ENCODE peak calls at places on chromosome 15, in four cellular contexts. C, D, J and U are unnamed samples.

GRCh38 chr15:59594991-59595390 is 16.6 kb upstream of the GCNT3 start:
- DNase-seq in C (no peak), J (no peak), D (no peak), U (no peak)

GRCh38 chr15:51846463-51847230 is 17.2 kb downstream of the TMOD3 start:
- DNase-seq in D (no peak), J (no peak), C (no peak), U (peak)

GRCh38 chr15:31399544-31400171 is 73.0 kb downstream of the KLF13 start:
- DNase-seq in C (no peak), J (no peak), D (no peak), U (no peak)

GRCh38 chr15:85473455-85473854 is 93.1 kb downstream of the AKAP13 start:
- DNase-seq in J (no peak), C (no peak), D (no peak), U (no peak)

GRCh38 chr15:45521596-45522167 is 873 bp downstream of the SLC30A4 start:
- DNase-seq in C (peak), D (no peak), J (no peak), U (no peak)

GRCh38 chr15:88243895-88244787 is 12.4 kb downstream of the NTRK3 start:
- DNase-seq in J (no peak), C (no peak), D (no peak), U (peak)

GRCh38 chr15:67463488-67463887 is 57.4 kb upstream of the C15orf61 start:
- DNase-seq in D (no peak), C (no peak), J (no peak), U (no peak)

GRCh38 chr15:83697716-83698115 is 43.8 kb downstream of the ADAMTSL3 start:
- DNase-seq in J (no peak), D (no peak), C (no peak), U (no peak)

GRCh38 chr15:35330921-35331320 is 215.0 kb downstream of the DPH6 start:
- DNase-seq in D (no peak), C (no peak), J (no peak), U (no peak)

GRCh38 chr15:35329993-35330695 is 215.8 kb downstream of the DPH6 start:
- DNase-seq in J (no peak), C (no peak), D (no peak), U (peak)

GRCh38 chr15:35325374-35325941 is 220.5 kb downstream of the DPH6 start:
- DNase-seq in J (no peak), C (no peak), D (no peak), U (no peak)

GRCh38 chr15:35327789-35328188 is 218.2 kb downstream of the DPH6 start:
- DNase-seq in C (no peak), D (no peak), J (no peak), U (no peak)

DNA sequence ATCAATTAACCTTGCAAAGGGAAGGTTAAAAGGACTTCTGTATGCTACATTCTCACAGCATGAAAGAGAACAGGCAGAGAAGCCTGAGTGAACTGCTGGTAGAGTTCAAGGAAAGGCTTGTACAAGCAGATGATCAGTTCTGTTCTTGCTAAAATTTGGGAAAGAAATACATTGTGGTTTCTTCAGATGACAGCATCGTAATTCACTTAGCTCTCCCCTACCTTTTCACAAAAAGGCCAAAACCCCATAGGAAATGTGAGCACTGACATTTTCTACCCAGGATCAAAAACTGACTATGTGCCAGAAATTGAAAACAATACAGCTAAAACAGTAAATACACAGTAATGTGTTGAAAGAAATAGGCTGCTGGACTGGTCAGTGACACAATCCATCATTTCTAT is 216.4 kb downstream of the DPH6 start:
- DNase-seq in J (no peak), C (no peak), D (no peak), U (no peak)
- H3K4me3 ChIP-seq in J (no peak), C (no peak), D (no peak), U (no peak)

DNA sequence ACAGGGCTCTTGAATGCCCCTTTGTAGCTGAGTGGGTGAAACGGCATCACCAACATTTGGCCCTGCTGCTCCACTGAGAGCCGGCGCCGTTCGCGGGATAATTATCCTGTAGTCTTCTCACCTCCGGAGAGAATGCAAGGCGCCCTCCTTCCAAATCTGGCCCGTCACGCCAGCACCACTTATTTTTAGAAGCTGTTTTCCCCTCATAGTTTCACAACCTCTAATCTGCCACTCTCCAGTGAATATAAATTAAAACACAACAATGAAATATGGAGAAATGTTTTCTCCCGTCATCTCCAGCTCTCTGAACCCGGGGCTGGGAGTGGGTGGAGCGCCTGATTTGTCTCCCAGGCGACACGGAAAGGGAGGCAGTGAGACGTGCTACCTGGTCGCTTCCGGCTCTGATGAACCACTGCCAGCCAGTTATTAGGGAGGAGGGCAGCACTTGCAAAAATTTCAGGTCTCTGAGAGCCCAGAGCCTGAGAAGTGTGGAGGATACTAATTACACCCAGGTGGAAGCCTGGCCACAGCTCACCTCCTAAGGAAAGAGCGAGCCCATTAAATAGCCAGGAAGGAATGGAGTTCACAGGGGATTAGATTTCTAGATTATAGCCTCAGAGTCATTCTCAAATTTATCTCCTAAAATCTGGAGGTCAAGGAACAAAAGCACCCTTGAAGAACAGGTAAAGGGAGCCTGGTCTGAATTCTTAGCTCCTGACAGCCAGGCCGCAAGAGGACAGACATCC is 58.8 kb downstream of the LIPC start:
- DNase-seq in C (no peak), J (no peak), D (no peak), U (no peak)
- H3K4me3 ChIP-seq in C (no peak), J (peak), D (no peak), U (no peak)

GRCh38 chr15:42053010-42053409 is 32.2 kb upstream of the PLA2G4E start:
- DNase-seq in C (no peak), D (no peak), J (no peak), U (no peak)

GRCh38 chr15:42048080-42048820 is 27.4 kb upstream of the PLA2G4E start:
- DNase-seq in C (no peak), D (no peak), J (no peak), U (no peak)

GRCh38 chr15:42048821-42049200 is 28.0 kb upstream of the PLA2G4E start:
- DNase-seq in D (no peak), C (no peak), J (no peak), U (no peak)

GRCh38 chr15:42053914-42054313 is 33.1 kb upstream of the PLA2G4E start:
- DNase-seq in D (no peak), C (no peak), J (no peak), U (no peak)

DNA sequence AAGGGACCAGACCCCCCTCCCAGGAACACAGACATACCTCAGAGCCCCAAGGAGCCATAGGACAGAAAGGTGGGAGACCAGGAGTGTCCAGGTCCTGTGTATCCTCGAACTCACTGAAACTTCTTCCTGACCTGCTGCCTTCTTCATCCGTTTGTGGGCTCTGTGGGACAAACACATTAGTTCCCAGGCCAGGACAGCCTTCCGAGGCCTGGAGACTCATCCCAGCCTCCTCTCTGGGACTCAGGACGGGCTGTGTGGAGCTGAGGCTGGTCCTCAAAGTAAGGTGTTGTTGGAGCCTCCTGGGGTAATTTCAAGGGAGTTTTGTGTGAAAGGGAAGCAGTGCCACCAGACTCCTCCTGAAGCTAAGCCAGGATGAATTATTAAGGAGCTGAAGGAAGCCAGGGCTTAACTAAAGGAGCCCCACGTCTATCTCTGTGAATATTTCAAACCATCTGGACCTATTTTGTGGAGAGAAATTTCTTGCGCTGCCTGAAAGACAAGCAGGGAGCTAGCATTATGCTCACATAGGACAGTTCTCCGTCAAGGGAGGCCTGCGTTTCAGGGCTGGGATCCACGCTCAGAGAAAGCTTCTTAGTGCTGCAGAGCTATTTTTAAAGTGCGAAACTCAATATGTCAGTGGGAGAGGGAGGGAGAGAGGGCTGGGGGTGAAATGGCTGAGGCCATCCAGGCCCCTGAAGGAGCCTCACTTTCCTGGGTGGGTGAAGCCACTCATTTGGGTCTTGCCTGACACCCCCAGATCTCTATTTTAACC is 29.8 kb upstream of the PLA2G4E start:
- DNase-seq in D (no peak), C (no peak), J (no peak), U (no peak)
- H3K4me3 ChIP-seq in D (no peak), C (no peak), J (no peak), U (no peak)

GRCh38 chr15:72197045-72197459 is 535 bp downstream of the GRAMD2A start:
- DNase-seq in J (no peak), D (no peak), C (no peak), U (no peak)
- H3K4me3 ChIP-seq in J (peak), D (no peak), C (peak), U (no peak)

GRCh38 chr15:36887214-36888017 is 212.9 kb downstream of the MEIS2 start:
- DNase-seq in D (no peak), C (no peak), J (no peak), U (peak)
- H3K4me3 ChIP-seq in D (no peak), C (peak), J (no peak), U (peak)